ENCODE peak calls at places on chromosomes 12 and 14, in eight cellular contexts. F is HAP-1; S is CD4-positive, CD25-positive, alpha-beta regulatory T cell; C is HFF-Myc; R is cardiac muscle cell; I is brain microvascular endothelial cell; E is right cardiac atrium; T is heart left ventricle. J is an unnamed sample.
A peak's percentile ranks its signal among the peaks of the same experiment; 100 is the strongest.

GRCh38 chr14:87896393-87897380 is 96.3 kb downstream of the GALC start:
- DNase-seq in F (peak; percentile 22), S (peak; percentile 42), C (peak; percentile 63), R (peak; percentile 82), I (peak; percentile 34), E (no peak), T (no peak), J (peak; percentile 75)

GRCh38 chr12:58285551-58285950 is 344.2 kb downstream of the ATP23 start:
- DNase-seq in F (peak; percentile 16), S (no peak), C (no peak), R (no peak), I (no peak), E (no peak), T (no peak), J (no peak)

GRCh38 chr14:78170203-78170602 is at the start of gene NRXN3:
- DNase-seq in F (no peak), S (no peak), C (no peak), R (peak; percentile 66), I (no peak), E (no peak), T (no peak), J (no peak)

GRCh38 chr14:66288511-66288910 is 197.7 kb upstream of the CCDC196 start:
- DNase-seq in F (no peak), S (no peak), C (no peak), R (no peak), I (no peak), E (no peak), T (no peak), J (no peak)

GRCh38 chr12:101850199-101850598 is 19.4 kb upstream of the GNPTAB start:
- DNase-seq in F (no peak), S (no peak), C (no peak), R (no peak), I (no peak), E (no peak), T (no peak), J (no peak)

GRCh38 chr12:103806807-103807206 is 34.2 kb downstream of the NT5DC3 start:
- DNase-seq in F (no peak), S (no peak), C (no peak), R (no peak), I (no peak), E (no peak), T (no peak), J (peak; percentile 80)

GRCh38 chr12:94148841-94149780 is 734 bp downstream of the PLXNC1 start:
- DNase-seq in F (peak; percentile 38), S (peak; percentile 63), C (no peak), R (peak; percentile 64), I (peak; percentile 16), E (peak; percentile 43), T (peak; percentile 62), J (peak; percentile 65)

GRCh38 chr14:82009076-82009475 is 475.4 kb upstream of the SEL1L start:
- DNase-seq in F (no peak), S (no peak), C (no peak), R (no peak), I (no peak), E (no peak), T (no peak), J (no peak)

GRCh38 chr12:48780381-48781025 is 8.4 kb downstream of the ADCY6 start:
- DNase-seq in F (no peak), S (no peak), C (no peak), R (no peak), I (no peak), E (no peak), T (peak; percentile 56), J (no peak)

GRCh38 chr12:124390442-124391116 is 95.7 kb downstream of the RFLNA start:
- DNase-seq in F (no peak), S (no peak), C (no peak), R (no peak), I (peak; percentile 77), E (peak; percentile 77), T (peak; percentile 77), J (peak; percentile 78)

GRCh38 chr12:126668961-126669360 is 1598.0 kb upstream of the TMEM132C start:
- DNase-seq in F (no peak), S (no peak), C (peak; percentile 20), R (no peak), I (peak; percentile 29), E (no peak), T (no peak), J (peak; percentile 31)

GRCh38 chr14:91352101-91352500 is 65.5 kb downstream of the CCDC88C start:
- DNase-seq in F (no peak), S (no peak), C (no peak), R (no peak), I (no peak), E (peak; percentile 71), T (peak; percentile 78), J (no peak)

GRCh38 chr14:33661071-33661470 is 289.8 kb downstream of the EGLN3 start:
- DNase-seq in F (no peak), S (no peak), C (no peak), R (no peak), I (no peak), E (no peak), T (no peak), J (no peak)

GRCh38 chr14:77303417-77304156 is 17.1 kb downstream of the POMT2 start:
- DNase-seq in F (peak; percentile 75), S (peak; percentile 73), C (peak; percentile 56), R (no peak), I (peak; percentile 96), E (no peak), T (no peak), J (peak; percentile 84)

GRCh38 chr12:50192908-50193307 is 25.7 kb upstream of the CERS5 start:
- DNase-seq in F (no peak), S (no peak), C (no peak), R (no peak), I (no peak), E (no peak), T (no peak), J (peak; percentile 63)

GRCh38 chr14:73467377-73467776 is 9.0 kb upstream of the NUMB start:
- DNase-seq in F (no peak), S (peak; percentile 19), C (no peak), R (no peak), I (peak; percentile 89), E (peak; percentile 31), T (no peak), J (peak; percentile 74)

GRCh38 chr12:116015525-116015924 is 262.0 kb downstream of the MED13L start:
- DNase-seq in F (peak; percentile 20), S (peak; percentile 69), C (peak; percentile 20), R (peak; percentile 64), I (peak; percentile 25), E (no peak), T (no peak), J (peak; percentile 77)

GRCh38 chr14:101959277-101959676 is 5.1 kb upstream of the DYNC1H1 start:
- DNase-seq in F (no peak), S (no peak), C (no peak), R (no peak), I (no peak), E (no peak), T (no peak), J (peak; percentile 42)

GRCh38 chr14:91889477-91890211 is 22.3 kb upstream of the TC2N start:
- DNase-seq in F (no peak), S (no peak), C (no peak), R (no peak), I (no peak), E (peak; percentile 45), T (peak; percentile 69), J (no peak)

GRCh38 chr12:98149270-98149669 is 366.1 kb upstream of the TMPO start:
- DNase-seq in F (no peak), S (no peak), C (no peak), R (no peak), I (no peak), E (no peak), T (no peak), J (no peak)

GRCh38 chr12:98296462-98297079 is 218.8 kb upstream of the TMPO start:
- DNase-seq in F (no peak), S (no peak), C (no peak), R (peak; percentile 60), I (no peak), E (no peak), T (no peak), J (no peak)

GRCh38 chr14:61346793-61347192 is 25.4 kb downstream of the PRKCH start:
- DNase-seq in F (no peak), S (no peak), C (no peak), R (no peak), I (no peak), E (no peak), T (no peak), J (peak; percentile 10)
- H3K4me3 ChIP-seq in F (no peak overlapping the region), S (peak overlapping the region; percentile 84), C (no peak overlapping the region), R (no peak overlapping the region), I (no peak overlapping the region), E (no peak overlapping the region), T (no peak overlapping the region), J (no peak overlapping the region)

GRCh38 chr12:75479963-75480461 is 543 bp upstream of the GLIPR1 start:
- DNase-seq in F (no peak), S (peak; percentile 58), C (no peak), R (no peak), I (peak; percentile 32), E (no peak), T (no peak), J (peak; percentile 68)
- H3K4me3 ChIP-seq in F (no peak overlapping the region), S (peak overlapping the region; percentile 99), C (peak overlapping the region; percentile 48), R (no peak overlapping the region), I (peak overlapping the region; percentile 31), E (peak overlapping the region; percentile 60), T (peak overlapping the region; percentile 38), J (peak overlapping the region; percentile 39)

DNA sequence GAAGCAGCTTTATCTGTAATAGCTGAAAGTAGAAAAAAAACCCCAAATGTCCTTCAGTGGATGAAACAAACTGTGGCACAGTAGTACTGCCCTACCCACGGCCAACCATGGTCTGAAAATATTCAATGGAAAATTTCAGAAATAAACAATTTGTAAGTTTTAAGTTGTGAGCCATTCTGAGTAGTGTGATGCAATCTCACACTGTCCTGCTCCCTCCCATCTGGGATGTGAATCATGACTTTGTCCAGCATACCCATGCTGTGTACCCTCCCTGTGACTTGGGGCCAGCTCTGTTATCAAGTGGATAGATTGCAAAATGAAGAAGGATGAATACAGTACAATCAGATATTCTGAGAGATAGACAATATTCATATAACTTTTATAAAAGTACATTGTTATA is 106.2 kb downstream of the SMOC1 start:
- DNase-seq in F (no peak), S (no peak), C (no peak), R (no peak), I (peak; percentile 29), E (no peak), T (no peak), J (peak; percentile 36)
- H3K4me3 ChIP-seq in F (no peak overlapping the region), S (no peak overlapping the region), C (no peak overlapping the region), R (no peak overlapping the region), I (no peak overlapping the region), E (no peak overlapping the region), T (no peak overlapping the region), J (no peak overlapping the region)

DNA sequence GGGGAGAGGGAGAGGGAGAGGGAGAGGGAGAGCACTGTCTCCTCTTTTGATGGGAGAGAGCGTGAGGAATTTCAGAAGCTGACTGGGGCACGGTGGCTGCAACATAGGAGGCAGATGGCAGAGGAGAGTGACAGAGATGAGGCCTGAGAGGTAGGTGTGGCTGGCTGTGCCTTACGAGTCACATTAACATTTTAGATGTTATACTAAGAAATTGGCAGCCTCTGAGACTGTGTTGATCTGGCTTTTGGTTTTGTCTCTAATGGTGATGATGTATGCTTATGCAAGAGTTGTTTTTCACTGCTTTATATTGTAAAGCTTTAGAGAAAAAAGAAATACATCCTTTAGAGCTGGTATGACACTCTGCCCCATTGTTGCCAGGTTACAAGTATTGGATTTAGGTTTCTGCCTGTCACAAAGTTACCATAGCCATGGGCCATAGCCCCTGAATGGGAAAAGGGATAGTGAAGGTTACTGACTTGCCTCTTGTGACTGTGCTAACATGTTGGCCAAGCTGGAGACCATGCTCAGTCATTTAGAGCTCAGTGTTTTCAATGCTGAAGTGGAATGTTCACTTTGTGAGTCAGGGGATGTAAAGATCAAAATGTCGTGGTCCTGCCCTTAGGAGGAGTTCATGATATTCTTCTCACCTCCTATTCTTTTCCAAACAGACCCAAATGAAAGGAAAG is 186.2 kb downstream of the SYNE2 start:
- DNase-seq in F (no peak), S (no peak), C (no peak), R (no peak), I (no peak), E (no peak), T (no peak), J (peak; percentile 40)
- H3K4me3 ChIP-seq in F (no peak overlapping the region), S (no peak overlapping the region), C (no peak overlapping the region), R (no peak overlapping the region), I (no peak overlapping the region), E (no peak overlapping the region), T (no peak overlapping the region), J (no peak overlapping the region)

J was measured in cardiac fibroblast.